ENCODE peak calls at places on chromosomes 4 and X, in four cellular contexts. X is GM23338, B is K562, Y is WTC11. O is an unnamed sample.
A peak's percentile ranks its signal among the peaks of the same experiment; 100 is the strongest.

GRCh38 chr4:1856071-1856919 is at the start of gene LETM1:
- DNase-seq in B (peak; percentile 91), X (peak; percentile 97), Y (peak; percentile 96), O (peak; percentile 72)

GRCh38 chr4:141797966-141798365 is 161.6 kb downstream of the IL15 start:
- DNase-seq in X (no peak), Y (no peak), B (no peak), O (no peak)

GRCh38 chr4:182749768-182750167 is 167.4 kb downstream of the DCTD start:
- DNase-seq in X (no peak), B (no peak), Y (no peak), O (no peak)

GRCh38 chrX:3271485-3272186 is 74.8 kb downstream of the MXRA5 start:
- DNase-seq in Y (no peak), X (no peak), B (no peak), O (no peak)

GRCh38 chr4:7169134-7169533 is 23.2 kb upstream of the SORCS2 start:
- DNase-seq in Y (no peak), B (no peak), X (no peak), O (no peak)

GRCh38 chr4:178356725-178357124 is 914.5 kb upstream of the AGA start:
- DNase-seq in Y (peak; percentile 13), X (peak; percentile 37), B (no peak), O (no peak)

GRCh38 chr4:504076-504475 is 5.1 kb downstream of the PIGG start:
- DNase-seq in B (no peak), X (no peak), Y (no peak), O (no peak)

GRCh38 chr4:169492436-169493163 is 119.8 kb downstream of the NEK1 start:
- DNase-seq in B (peak; percentile 43), X (peak; percentile 72), Y (peak; percentile 27), O (peak; percentile 10)

GRCh38 chr4:53476232-53477037 is 99.0 kb downstream of the FIP1L1 start:
- DNase-seq in B (no peak), X (peak; percentile 27), Y (no peak), O (no peak)

GRCh38 chrX:149207518-149207917 is 297.6 kb downstream of the IDS start:
- DNase-seq in Y (no peak), B (no peak), X (no peak), O (no peak)
- TF ChIP-seq CREB1 in Y (no peak), B (no peak), X (no peak), O (no peak)

GRCh38 chr4:8921465-8921864 is 49.8 kb upstream of the HMX1 start:
- DNase-seq in B (no peak), Y (no peak), X (no peak), O (no peak)
- TF ChIP-seq CREB1 in B (no peak), Y (no peak), X (no peak), O (no peak)

GRCh38 chr4:3074078-3074845 is at the start of the genes HTT and HTT-AS:
- DNase-seq in X (peak; percentile 93), Y (peak; percentile 95), B (peak; percentile 98), O (peak; percentile 84)

GRCh38 chr4:3074846-3075651 is 568 bp downstream of the HTT start:
- DNase-seq in X (peak; percentile 91), B (peak; percentile 70), Y (peak; percentile 71), O (peak; percentile 31)

GRCh38 chr4:3071811-3072210 is 2.5 kb downstream of the HTT-AS start:
- DNase-seq in Y (no peak), B (no peak), X (no peak), O (no peak)

GRCh38 chr4:3075652-3075981 is 1.1 kb downstream of the HTT start:
- DNase-seq in X (no peak), Y (no peak), B (peak; percentile 63), O (no peak)

GRCh38 chr4:3073158-3074077 is 920 bp downstream of the HTT-AS start:
- DNase-seq in X (peak; percentile 45), B (no peak), Y (peak; percentile 27), O (no peak)
- TF ChIP-seq CREB1 in X (no peak), B (no peak), Y (no peak), O (no peak)

DNA sequence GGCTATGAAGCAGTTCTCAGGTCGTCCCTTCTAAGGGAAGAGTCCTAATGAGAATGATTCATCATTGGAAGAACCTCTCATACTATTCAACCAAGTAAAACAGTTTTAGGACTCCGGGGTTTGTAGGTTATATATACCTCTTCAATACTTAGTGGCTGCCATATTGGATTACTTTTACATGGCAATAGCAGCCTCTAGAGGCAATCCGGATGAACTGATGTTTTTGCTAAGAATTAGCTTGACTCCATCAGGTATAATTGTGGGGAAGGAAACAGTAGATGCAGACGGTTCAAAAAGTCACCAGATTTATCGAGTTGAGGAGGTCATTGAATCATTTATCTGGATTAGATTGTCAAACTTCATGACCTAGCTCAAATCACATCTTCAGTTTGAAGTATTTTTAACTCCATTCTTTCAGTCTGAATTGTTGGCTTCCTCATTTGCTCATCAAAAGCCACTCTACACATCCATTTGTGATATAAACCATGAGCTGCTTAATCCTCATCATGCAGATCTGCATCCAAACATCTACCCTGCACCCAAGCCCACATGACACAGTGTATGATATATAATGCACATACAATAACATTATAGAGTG is 28.4 kb downstream of the GUCY1B1 start:
- DNase-seq in Y (no peak), B (no peak), X (peak; percentile 77), O (no peak)
- TF ChIP-seq CREB1 in Y (no peak), B (no peak), X (no peak), O (no peak)

DNA sequence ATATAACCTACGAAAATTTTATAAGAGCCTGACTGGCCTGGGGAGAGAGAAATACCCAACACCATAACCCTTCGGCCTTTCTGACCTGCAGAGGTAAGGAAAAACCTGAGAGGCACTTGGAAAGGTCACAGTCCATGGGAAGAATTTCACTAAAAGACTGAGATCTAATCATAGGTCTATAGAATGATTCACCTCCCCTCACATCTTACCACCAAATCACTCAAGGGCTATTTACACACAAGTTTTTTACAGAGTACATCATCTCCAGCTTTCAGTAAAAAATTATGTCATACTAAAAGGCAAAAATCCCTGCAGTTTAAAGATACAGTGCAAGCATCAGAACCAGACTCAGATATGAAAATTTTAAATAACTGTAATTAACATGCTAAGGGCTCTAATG is 32.3 kb upstream of the SLC16A2 start:
- DNase-seq in B (no peak), X (no peak), Y (no peak), O (no peak)
- TF ChIP-seq CREB1 in B (no peak), X (no peak), Y (no peak), O (no peak)

O was measured in H1.